ENCODE peak calls at places on chromosomes 6 and 20, in ten cellular contexts. Q is breast epithelium, H is foreskin fibroblast, C is psoas muscle, U is RWPE1, J is BJ, F is omental fat pad, L is transverse colon, R is mammary epithelial cell, Y is body of pancreas. X is an unnamed sample.

GRCh38 chr20:19265646-19266374 is 53.4 kb downstream of the SLC24A3 start:
- DNase-seq in Q (no peak), C (no peak), J (no peak), L (no peak), F (no peak), R (no peak), U (peak; percentile 28), Y (no peak), H (no peak), X (no peak)

GRCh38 chr20:25459111-25459830 is 51.8 kb downstream of the GINS1 start:
- DNase-seq in F (no peak), U (no peak), C (no peak), H (no peak), Q (no peak), J (no peak), Y (no peak), L (no peak), R (no peak), X (no peak)

GRCh38 chr20:19974621-19975435 is 42.3 kb upstream of the NAA20 start:
- DNase-seq in Q (peak; percentile 82), L (peak; percentile 63), U (peak; percentile 95), R (peak; percentile 91), H (peak; percentile 95), F (peak; percentile 61), J (peak; percentile 94), C (peak; percentile 95), Y (peak; percentile 94), X (no peak)

GRCh38 chr20:44247131-44247571 is at the start of gene GDAP1L1:
- DNase-seq in R (no peak), U (no peak), C (no peak), L (no peak), F (no peak), Y (no peak), H (no peak), J (no peak), Q (no peak), X (no peak)

GRCh38 chr6:106083618-106084017 is 2.5 kb upstream of the PRDM1 start:
- DNase-seq in L (no peak), C (no peak), R (no peak), J (no peak), H (no peak), Q (no peak), U (no peak), F (no peak), Y (no peak), X (no peak)

GRCh38 chr6:3627501-3627900 is 124.0 kb downstream of the PXDC1 start:
- DNase-seq in J (no peak), Y (no peak), R (no peak), H (no peak), C (no peak), Q (no peak), U (no peak), L (no peak), F (no peak), X (no peak)

GRCh38 chr20:40698281-40698680 is 9.2 kb upstream of the MAFB start:
- DNase-seq in J (no peak), Q (no peak), Y (no peak), U (no peak), H (no peak), F (no peak), C (no peak), L (no peak), R (no peak), X (no peak)

GRCh38 chr6:142570221-142570671 is 268.4 kb downstream of the ADGRG6 start:
- DNase-seq in J (peak; percentile 35), L (no peak), U (peak; percentile 58), R (peak; percentile 85), H (peak; percentile 45), C (no peak), Y (peak; percentile 12), Q (peak; percentile 28), F (no peak), X (no peak)

GRCh38 chr6:42171813-42172595 is 1.2 kb upstream of the GUCA1A start:
- DNase-seq in Y (no peak), L (no peak), U (no peak), R (no peak), Q (no peak), F (no peak), J (no peak), H (no peak), C (no peak), X (no peak)

GRCh38 chr6:42165016-42165415 is 8.1 kb upstream of the GUCA1A start:
- DNase-seq in J (peak; percentile 17), U (no peak), L (no peak), C (no peak), F (no peak), R (no peak), Q (peak; percentile 56), H (peak; percentile 68), Y (no peak), X (no peak)

GRCh38 chr6:42173101-42173500 is at the start of gene GUCA1A:
- DNase-seq in C (no peak), F (no peak), H (no peak), L (no peak), U (no peak), R (no peak), Y (no peak), J (no peak), Q (no peak), X (no peak)

GRCh38 chr6:42166444-42167141 is 6.6 kb upstream of the GUCA1A start:
- DNase-seq in F (peak; percentile 70), L (peak; percentile 77), Y (peak; percentile 69), C (no peak), R (peak; percentile 78), U (peak; percentile 89), Q (peak; percentile 24), H (peak; percentile 36), J (no peak), X (peak; percentile 83)

DNA sequence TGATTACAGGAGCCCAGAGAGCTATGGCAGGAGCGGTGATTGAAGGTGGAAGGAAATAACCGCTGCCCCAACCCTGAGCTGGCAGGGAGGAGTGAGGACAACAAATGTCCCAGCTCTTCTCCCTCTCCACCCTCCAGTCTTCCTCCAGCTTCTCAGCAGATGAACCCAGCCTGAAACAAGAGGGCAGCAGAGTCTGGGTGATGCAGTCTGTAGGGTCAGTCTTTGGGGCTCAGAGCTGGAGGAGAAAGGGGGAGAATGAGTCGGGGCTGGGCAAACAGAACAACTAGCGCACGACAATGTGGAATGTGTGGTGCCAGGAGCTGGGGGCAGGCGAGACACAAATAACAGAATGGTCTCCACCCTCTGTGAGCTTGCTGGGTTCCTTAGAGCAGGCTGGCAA is 4.5 kb upstream of the GUCA1A start:
- DNase-seq in Q (no peak), J (no peak), R (no peak), H (peak; percentile 18), C (no peak), Y (no peak), U (no peak), L (no peak), F (no peak), X (no peak)
- TF ChIP-seq CTCF in Q (no peak), J (peak; percentile 23), R (no peak), H (no peak), C (no peak), Y (no peak), U (no peak), L (no peak), F (no peak), X (no peak)

DNA sequence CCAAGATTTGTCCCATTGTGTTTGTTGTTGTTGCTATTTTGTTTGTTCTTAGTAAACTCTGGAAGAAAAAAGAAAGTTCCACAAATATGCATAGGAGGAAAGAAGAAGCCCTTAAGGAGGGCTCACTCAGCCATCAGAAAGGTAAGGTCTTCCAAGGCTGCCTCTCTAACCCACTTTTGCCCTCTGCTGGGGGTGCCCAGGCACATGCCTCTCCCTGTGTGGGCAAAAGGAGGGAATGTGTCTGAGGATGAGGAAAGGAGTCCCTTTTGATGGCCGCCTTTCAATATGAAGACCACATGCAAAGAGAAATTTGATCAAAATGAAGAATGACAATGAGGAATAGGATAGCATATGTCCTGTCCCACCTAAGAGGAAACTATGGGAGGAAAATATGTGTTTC is 248.2 kb upstream of the POU3F2 start:
- DNase-seq in J (no peak), F (no peak), C (no peak), H (no peak), R (no peak), Y (no peak), U (no peak), Q (no peak), L (no peak), X (no peak)
- TF ChIP-seq CTCF in J (no peak), F (no peak), C (no peak), H (no peak), R (no peak), Y (no peak), U (no peak), Q (no peak), L (no peak), X (no peak)

GRCh38 chr6:168300975-168301647 is 18.5 kb downstream of the DACT2 start:
- DNase-seq in F (no peak), R (no peak), H (no peak), U (no peak), C (no peak), Q (no peak), J (no peak), L (no peak), Y (no peak), X (no peak)
- TF ChIP-seq CTCF in F (no peak), R (no peak), H (no peak), U (no peak), C (no peak), Q (no peak), J (no peak), L (no peak), Y (no peak), X (no peak)

GRCh38 chr6:30826961-30827342 is 57.4 kb upstream of the DDR1 start:
- DNase-seq in C (peak; percentile 85), Y (no peak), L (peak; percentile 63), H (no peak), R (peak; percentile 77), U (peak; percentile 55), J (no peak), Q (no peak), F (no peak), X (no peak)

GRCh38 chr6:30830438-30830837 is 53.9 kb upstream of the DDR1 start:
- DNase-seq in C (no peak), U (no peak), H (no peak), Q (no peak), Y (peak; percentile 26), L (no peak), F (no peak), J (no peak), R (no peak), X (no peak)

GRCh38 chr6:30828027-30828962 is 56.0 kb upstream of the DDR1 start:
- DNase-seq in L (peak; percentile 94), Q (peak; percentile 93), C (peak; percentile 96), J (peak; percentile 69), U (peak; percentile 89), Y (peak; percentile 90), R (peak; percentile 88), H (peak; percentile 84), F (peak; percentile 82), X (peak; percentile 88)

GRCh38 chr6:30829016-30829415 is 55.3 kb upstream of the DDR1 start:
- DNase-seq in H (no peak), Y (no peak), R (no peak), J (no peak), C (no peak), U (no peak), F (no peak), L (no peak), Q (no peak), X (no peak)

DNA sequence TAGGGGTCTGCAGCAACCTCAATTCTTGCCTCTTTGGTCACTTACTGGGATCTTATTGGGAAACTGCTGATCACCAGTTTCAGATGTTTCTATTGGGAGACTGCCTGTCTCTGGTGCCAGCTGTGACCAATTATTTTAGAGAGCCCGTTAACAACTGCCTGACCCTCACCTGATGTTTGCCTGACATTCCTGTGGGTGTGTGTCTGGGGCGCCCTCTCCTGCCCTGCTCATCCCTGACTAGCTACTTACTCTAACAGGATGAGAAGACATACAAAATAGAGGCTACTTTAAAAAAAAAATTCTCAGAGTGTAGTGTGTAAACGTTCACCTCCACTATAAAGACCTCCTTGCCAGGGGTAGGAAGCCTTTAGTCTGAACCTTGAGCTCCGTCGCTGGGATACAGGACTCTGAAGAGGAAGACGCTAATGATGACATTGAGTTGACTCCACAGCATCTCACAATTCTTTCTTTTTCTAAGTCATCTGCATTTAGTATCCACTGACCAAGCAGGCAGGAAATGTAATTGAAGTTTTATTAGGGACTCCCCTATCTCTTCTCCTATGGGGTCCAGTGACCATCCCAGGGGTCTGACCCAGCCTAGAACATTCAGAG is 54.6 kb upstream of the DDR1 start:
- DNase-seq in J (no peak), F (no peak), U (no peak), L (no peak), Q (no peak), C (no peak), R (no peak), H (no peak), Y (no peak), X (no peak)
- TF ChIP-seq CTCF in J (no peak), F (no peak), U (no peak), L (no peak), Q (no peak), C (no peak), R (no peak), H (no peak), Y (no peak), X (no peak)